ENCODE peak calls at places on chromosome 7, in four cellular contexts. One of them, this sample, is unnamed.

GRCh38 chr7:143396625-143397556 is 11.8 kb downstream of the EPHA1 start:
- DNase-seq in HFF-Myc: no peak
- DNase-seq in NB4: no peak
- DNase-seq in BE2C: no peak
- DNase-seq in this sample: no peak

GRCh38 chr7:139799586-139799985 is 21.8 kb upstream of the HIPK2 start:
- DNase-seq in NB4: peak; percentile 84
- DNase-seq in BE2C: no peak
- DNase-seq in HFF-Myc: no peak
- DNase-seq in this sample: no peak

GRCh38 chr7:23114854-23115253 is 9.3 kb downstream of the KLHL7 start:
- DNase-seq in HFF-Myc: no peak
- DNase-seq in BE2C: no peak
- DNase-seq in NB4: no peak
- DNase-seq in this sample: no peak

GRCh38 chr7:36393826-36394225 is 4.2 kb downstream of the ANLN start:
- DNase-seq in HFF-Myc: no peak
- DNase-seq in BE2C: no peak
- DNase-seq in NB4: no peak
- DNase-seq in this sample: no peak

GRCh38 chr7:544528-545221 is 25.0 kb upstream of the PDGFA start:
- DNase-seq in BE2C: no peak
- DNase-seq in HFF-Myc: no peak
- DNase-seq in NB4: no peak
- DNase-seq in this sample: no peak

GRCh38 chr7:142587578-142588191 is 161.6 kb upstream of the PRSS1 start:
- DNase-seq in HFF-Myc: no peak
- DNase-seq in NB4: peak; percentile 80
- DNase-seq in BE2C: peak; percentile 19
- DNase-seq in this sample: no peak

GRCh38 chr7:155785536-155785935 is 26.7 kb downstream of the SHH start:
- DNase-seq in BE2C: no peak
- DNase-seq in NB4: no peak
- DNase-seq in HFF-Myc: no peak
- DNase-seq in this sample: no peak

GRCh38 chr7:52254396-52255025 is 780.9 kb upstream of the POM121L12 start:
- DNase-seq in NB4: no peak
- DNase-seq in HFF-Myc: no peak
- DNase-seq in BE2C: no peak
- DNase-seq in this sample: no peak

GRCh38 chr7:135486258-135486657 is 23.6 kb downstream of the CNOT4 start:
- DNase-seq in NB4: no peak
- DNase-seq in HFF-Myc: no peak
- DNase-seq in BE2C: no peak
- DNase-seq in this sample: no peak

GRCh38 chr7:69211739-69212138 is 386.5 kb upstream of the AUTS2 start:
- DNase-seq in NB4: peak; percentile 36
- DNase-seq in BE2C: peak; percentile 7
- DNase-seq in HFF-Myc: no peak
- DNase-seq in this sample: peak; percentile 48

GRCh38 chr7:74311305-74311744 is 22.1 kb downstream of the CLIP2 start:
- DNase-seq in HFF-Myc: no peak
- DNase-seq in BE2C: no peak
- DNase-seq in NB4: peak; percentile 59
- DNase-seq in this sample: no peak

GRCh38 chr7:157017639-157018327 is 7.3 kb upstream of the MNX1 start:
- DNase-seq in NB4: no peak
- DNase-seq in HFF-Myc: no peak
- DNase-seq in BE2C: no peak
- DNase-seq in this sample: peak; percentile 81

DNA sequence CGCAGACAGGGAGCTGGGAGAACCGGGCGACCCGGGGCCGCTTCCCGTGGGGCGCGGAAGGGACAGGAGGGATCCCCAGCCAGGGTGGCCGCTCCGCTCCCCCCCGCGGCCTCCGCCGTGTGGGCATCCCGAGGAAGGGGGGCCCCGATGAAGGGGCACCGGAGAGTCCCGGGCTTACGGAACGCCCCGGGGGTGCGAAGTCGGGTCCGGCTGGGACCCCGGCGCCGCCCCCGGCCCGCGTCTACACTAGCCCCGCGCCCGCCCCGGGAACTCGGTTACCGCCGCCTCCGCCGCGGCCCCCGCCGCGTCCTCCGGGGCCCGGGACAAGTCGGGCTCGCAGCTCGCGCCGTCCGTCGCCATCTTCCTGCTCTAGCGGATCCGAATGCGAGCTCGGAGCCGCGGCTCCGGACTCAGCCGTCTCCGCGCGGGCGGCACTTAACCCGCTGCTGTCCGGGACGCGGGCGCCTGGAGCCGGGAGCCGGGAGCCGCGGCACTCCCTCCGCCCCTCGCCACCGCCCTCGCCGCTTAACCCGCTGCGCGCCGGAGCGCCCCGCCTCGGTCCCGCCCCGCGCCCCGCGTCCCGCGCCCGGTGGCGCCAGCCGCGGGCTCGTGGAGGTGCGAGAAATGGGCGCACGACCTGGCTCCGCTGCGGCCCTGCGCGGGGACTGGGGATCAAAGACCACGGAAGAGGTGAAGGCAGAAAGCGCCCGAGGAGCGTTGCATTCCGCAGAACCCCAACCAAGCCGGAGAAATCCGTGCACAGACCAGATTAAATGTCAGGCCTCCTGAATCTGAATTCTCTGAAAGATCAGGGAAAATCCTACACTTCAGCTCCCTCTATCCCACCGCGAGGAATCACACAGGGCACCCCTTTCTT is at the start of gene CTTNBP2:
- DNase-seq in NB4: no peak
- DNase-seq in HFF-Myc: no peak
- DNase-seq in BE2C: peak; percentile 32
- DNase-seq in this sample: peak; percentile 81
- TF ChIP-seq CTCF in NB4: no peak
- TF ChIP-seq CTCF in HFF-Myc: no peak
- TF ChIP-seq CTCF in BE2C: no peak
- TF ChIP-seq CTCF in this sample: no peak

DNA sequence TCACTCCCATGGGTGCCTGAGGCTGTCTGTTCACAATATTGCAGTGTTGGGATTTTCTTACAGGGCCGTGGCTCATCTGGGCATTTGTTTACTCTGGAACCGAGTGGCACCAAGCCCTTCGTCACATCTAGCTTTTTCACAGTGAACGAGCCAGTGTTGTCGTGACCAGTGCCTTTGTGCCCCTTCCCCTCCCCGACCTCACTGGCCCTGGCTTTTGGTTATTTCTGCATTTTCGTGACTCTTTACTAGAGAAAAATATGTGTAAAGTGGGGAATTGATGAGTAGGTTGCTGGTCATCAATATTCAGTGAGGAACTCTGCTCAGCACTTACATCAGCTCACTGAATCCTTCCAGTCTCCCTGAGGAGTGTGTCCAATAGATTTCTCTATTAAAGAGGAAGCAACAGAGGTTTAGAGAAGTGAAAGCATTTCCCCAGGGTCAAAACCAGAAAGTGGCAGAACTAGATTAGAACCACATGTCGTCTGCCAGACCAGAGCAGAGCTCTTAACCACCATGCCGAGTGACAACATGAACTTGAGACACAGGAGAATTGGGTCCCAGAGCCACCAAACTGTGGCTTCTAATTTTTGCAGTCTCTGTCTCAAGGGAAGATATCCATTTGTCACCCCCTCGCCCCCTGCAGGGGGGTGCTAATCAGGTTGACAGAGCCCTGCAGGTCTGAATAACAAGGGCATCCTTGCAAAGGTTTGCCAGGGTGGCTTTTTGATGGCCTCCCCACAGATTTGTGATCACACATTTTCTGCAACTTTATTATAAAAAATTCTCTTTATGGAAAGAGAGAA is 125.3 kb downstream of the CHN2 start:
- DNase-seq in HFF-Myc: peak; percentile 19
- DNase-seq in NB4: peak; percentile 78
- DNase-seq in BE2C: peak; percentile 15
- DNase-seq in this sample: peak; percentile 33
- TF ChIP-seq CTCF in HFF-Myc: no peak
- TF ChIP-seq CTCF in NB4: no peak
- TF ChIP-seq CTCF in BE2C: no peak
- TF ChIP-seq CTCF in this sample: peak; percentile 23

DNA sequence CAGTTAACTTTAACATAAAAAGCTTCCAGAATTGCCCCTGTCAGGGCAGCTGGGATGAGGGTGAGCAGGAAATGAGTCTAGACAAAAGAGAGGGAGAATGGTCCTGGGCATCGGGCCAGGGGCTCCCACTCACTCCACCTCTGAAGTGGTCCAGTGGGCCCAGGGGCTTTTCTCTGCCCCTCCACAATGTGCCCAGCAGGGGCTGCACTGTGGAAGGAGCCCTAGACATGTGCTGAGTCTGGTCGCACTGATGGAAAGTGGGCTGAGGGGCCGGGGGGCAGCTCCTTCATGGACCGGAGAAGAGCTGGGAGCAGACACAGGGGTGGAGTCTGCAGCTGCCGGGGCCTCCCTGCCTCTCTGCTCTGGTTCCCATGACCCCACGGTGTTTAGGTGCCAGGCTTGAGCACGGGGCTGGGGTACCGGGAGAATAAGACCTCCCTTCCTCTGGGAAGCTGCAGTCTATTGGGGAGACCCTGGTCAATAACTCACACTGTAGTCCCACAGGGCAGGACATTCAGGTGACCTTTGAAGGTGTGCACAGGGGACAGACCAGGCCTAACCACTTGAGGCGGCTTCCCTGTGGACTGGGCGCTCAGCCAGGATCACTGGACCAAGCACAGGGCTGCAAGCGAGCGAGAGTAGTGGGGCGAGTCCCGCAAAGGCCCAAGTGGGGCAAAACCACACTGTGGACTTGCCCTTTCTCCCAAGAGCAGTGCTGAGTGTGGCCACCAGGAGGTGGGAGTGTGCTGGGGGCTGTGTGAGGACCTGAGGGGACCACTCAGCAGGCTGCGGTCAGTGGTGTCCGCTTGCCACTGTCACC is 6.1 kb downstream of the ADCY1 start:
- DNase-seq in NB4: peak; percentile 18
- DNase-seq in BE2C: peak; percentile 46
- DNase-seq in HFF-Myc: no peak
- DNase-seq in this sample: peak; percentile 68
- TF ChIP-seq CTCF in NB4: peak; percentile 62
- TF ChIP-seq CTCF in BE2C: peak; percentile 44
- TF ChIP-seq CTCF in HFF-Myc: peak; percentile 32
- TF ChIP-seq CTCF in this sample: peak; percentile 66

GRCh38 chr7:141280100-141280499 is 206.2 kb downstream of the TMEM178B start:
- DNase-seq in NB4: no peak
- DNase-seq in BE2C: no peak
- DNase-seq in HFF-Myc: no peak
- DNase-seq in this sample: no peak

GRCh38 chr7:141271451-141271850 is 197.6 kb downstream of the TMEM178B start:
- DNase-seq in NB4: no peak
- DNase-seq in HFF-Myc: no peak
- DNase-seq in BE2C: no peak
- DNase-seq in this sample: no peak

GRCh38 chr7:141276031-141276430 is 202.2 kb downstream of the TMEM178B start:
- DNase-seq in HFF-Myc: no peak
- DNase-seq in NB4: no peak
- DNase-seq in BE2C: no peak
- DNase-seq in this sample: no peak

GRCh38 chr7:141272417-141272816 is 198.6 kb downstream of the TMEM178B start:
- DNase-seq in BE2C: no peak
- DNase-seq in NB4: no peak
- DNase-seq in HFF-Myc: no peak
- DNase-seq in this sample: no peak

DNA sequence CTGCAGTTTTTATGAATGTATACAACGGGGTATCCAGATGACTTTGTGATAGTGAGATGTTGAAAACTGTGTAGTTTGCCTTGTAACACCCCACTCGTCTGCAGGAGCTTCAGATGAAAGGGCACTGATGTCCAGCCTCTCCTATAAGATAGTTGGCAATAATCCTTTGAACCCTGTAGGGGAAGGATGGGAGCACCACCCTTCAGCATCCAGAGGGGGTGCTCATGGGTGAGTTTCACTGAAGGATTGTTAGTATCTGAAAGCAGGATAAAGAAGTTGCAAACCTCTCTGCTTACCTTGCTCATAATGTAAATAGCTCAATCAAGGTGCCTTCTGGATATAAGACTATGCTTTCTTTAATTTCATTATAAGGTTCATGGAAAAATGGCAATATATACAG is 201.5 kb downstream of the TMEM178B start:
- DNase-seq in NB4: no peak
- DNase-seq in HFF-Myc: no peak
- DNase-seq in BE2C: no peak
- DNase-seq in this sample: no peak
- TF ChIP-seq CTCF in NB4: no peak
- TF ChIP-seq CTCF in HFF-Myc: no peak
- TF ChIP-seq CTCF in BE2C: no peak
- TF ChIP-seq CTCF in this sample: no peak

GRCh38 chr7:47236480-47237208 is 345.3 kb downstream of the TNS3 start:
- DNase-seq in BE2C: no peak
- DNase-seq in HFF-Myc: no peak
- DNase-seq in NB4: no peak
- DNase-seq in this sample: no peak

GRCh38 chr7:47233996-47234395 is 347.9 kb downstream of the TNS3 start:
- DNase-seq in BE2C: no peak
- DNase-seq in HFF-Myc: no peak
- DNase-seq in NB4: no peak
- DNase-seq in this sample: no peak

GRCh38 chr7:47231081-47231480 is 350.8 kb downstream of the TNS3 start:
- DNase-seq in HFF-Myc: no peak
- DNase-seq in NB4: no peak
- DNase-seq in BE2C: no peak
- DNase-seq in this sample: no peak

GRCh38 chr7:47231627-47232026 is 350.3 kb downstream of the TNS3 start:
- DNase-seq in BE2C: no peak
- DNase-seq in HFF-Myc: no peak
- DNase-seq in NB4: no peak
- DNase-seq in this sample: no peak

GRCh38 chr7:47232751-47233412 is 349.0 kb downstream of the TNS3 start:
- DNase-seq in HFF-Myc: no peak
- DNase-seq in NB4: peak; percentile 46
- DNase-seq in BE2C: no peak
- DNase-seq in this sample: no peak
- TF ChIP-seq CTCF in HFF-Myc: peak; percentile 25
- TF ChIP-seq CTCF in NB4: no peak
- TF ChIP-seq CTCF in BE2C: no peak
- TF ChIP-seq CTCF in this sample: no peak

DNA sequence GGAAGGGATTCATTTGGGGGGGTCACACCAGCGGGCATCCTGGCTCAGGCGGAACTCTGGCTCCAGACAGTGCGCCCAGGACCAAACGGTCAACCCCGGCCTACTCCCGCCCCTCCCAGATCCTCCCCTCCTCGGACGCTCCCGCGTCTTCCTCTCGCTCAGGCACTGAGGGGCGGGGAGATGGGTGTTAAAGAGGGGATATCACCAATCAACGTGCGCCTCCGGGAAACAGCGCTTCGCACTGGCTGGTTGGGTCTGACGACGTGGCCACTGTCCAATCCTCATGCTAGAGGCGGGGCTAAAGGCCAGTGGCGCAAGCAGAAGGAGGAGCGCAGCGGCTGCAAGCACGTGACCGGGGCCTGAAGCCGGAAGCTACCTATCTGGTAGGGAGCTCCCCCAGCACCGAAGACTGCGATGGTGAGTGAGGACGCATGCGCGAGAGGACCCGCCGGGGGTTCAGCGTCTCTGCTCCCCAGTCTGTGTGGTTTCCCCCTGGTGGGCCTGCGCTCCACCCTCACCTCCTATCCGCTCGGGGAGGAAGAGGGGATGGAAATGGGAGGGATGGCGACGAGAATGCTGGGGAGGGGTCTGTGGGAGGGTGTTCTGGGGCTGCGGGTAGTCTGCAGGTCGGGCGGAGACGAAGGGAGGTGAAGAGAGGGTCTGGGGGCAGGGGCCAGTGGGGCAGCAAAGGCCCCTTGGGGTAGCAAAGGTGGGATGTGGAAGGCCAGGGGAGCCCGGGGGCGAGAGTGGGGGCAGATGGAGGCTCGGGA is at the start of gene LAMTOR4:
- DNase-seq in HFF-Myc: peak; percentile 99
- DNase-seq in BE2C: peak; percentile 99
- DNase-seq in NB4: peak; percentile 100
- DNase-seq in this sample: peak; percentile 95
- TF ChIP-seq CTCF in HFF-Myc: no peak
- TF ChIP-seq CTCF in BE2C: no peak
- TF ChIP-seq CTCF in NB4: no peak
- TF ChIP-seq CTCF in this sample: no peak

This sample was measured in glutamatergic neuron.